ENCODE peak calls at places on chromosomes 5 and 9, in six cellular contexts. R, M, I, Y, B and X are unnamed samples.

GRCh38 chr5:73066466-73066865 is 53.9 kb upstream of the TMEM171 start:
- DNase-seq in R (no peak), M (no peak), I (no peak), Y (no peak), B (no peak), X (no peak)

GRCh38 chr9:121634800-121635261 is 16.6 kb upstream of the DAB2IP start:
- DNase-seq in R (no peak), M (no peak), I (peak; percentile 34), Y (no peak), B (no peak), X (no peak)

GRCh38 chr9:99146574-99146973 is 41.7 kb downstream of the TGFBR1 start:
- DNase-seq in R (no peak), M (no peak), I (no peak), Y (no peak), B (no peak), X (no peak)

GRCh38 chr9:34125681-34126206 is 754 bp downstream of the DCAF12 start:
- DNase-seq in R (no peak), M (no peak), I (no peak), Y (peak; percentile 6), B (no peak), X (peak; percentile 67)

GRCh38 chr5:367358-368130 is 46.0 kb downstream of the AHRR start:
- DNase-seq in R (peak; percentile 22), M (no peak), I (no peak), Y (peak; percentile 0), B (no peak), X (no peak)

GRCh38 chr9:4297795-4298254 is 2.0 kb downstream of the GLIS3 start:
- DNase-seq in R (peak; percentile 82), M (peak; percentile 34), I (peak; percentile 77), Y (peak; percentile 76), B (no peak), X (peak; percentile 10)

GRCh38 chr9:16726718-16727451 is 143.6 kb downstream of the BNC2 start:
- DNase-seq in R (peak; percentile 50), M (no peak), I (peak; percentile 90), Y (peak; percentile 61), B (no peak), X (no peak)

GRCh38 chr9:22141906-22142305 is 132.8 kb upstream of the CDKN2B start:
- DNase-seq in R (no peak), M (no peak), I (peak; percentile 39), Y (peak; percentile 7), B (no peak), X (no peak)

GRCh38 chr9:13900449-13900848 is 413.5 kb downstream of the NFIB start:
- DNase-seq in R (no peak), M (no peak), I (no peak), Y (no peak), B (no peak), X (no peak)

GRCh38 chr9:130116346-130116745 is 55.9 kb upstream of the NCS1 start:
- DNase-seq in R (no peak), M (no peak), I (no peak), Y (no peak), B (no peak), X (no peak)

GRCh38 chr9:127877566-127877998 is at the start of gene AK1:
- DNase-seq in R (peak; percentile 87), M (no peak), I (peak; percentile 84), Y (peak; percentile 80), B (no peak), X (peak; percentile 62)
- TF ChIP-seq POLR2A in R (peak; percentile 59), M (no peak), I (peak; percentile 28), Y (peak; percentile 54), B (no peak), X (peak; percentile 39)

GRCh38 chr5:138538943-138539627 is 4.0 kb downstream of the ETF1 start:
- DNase-seq in R (no peak), M (no peak), I (no peak), Y (no peak), B (no peak), X (peak; percentile 87)
- TF ChIP-seq POLR2A in R (no peak), M (no peak), I (no peak), Y (no peak), B (no peak), X (no peak)

GRCh38 chr5:110225949-110226348 is 500.5 kb downstream of the TMEM232 start:
- DNase-seq in R (no peak), M (no peak), I (no peak), Y (no peak), B (no peak), X (no peak)

GRCh38 chr5:110219769-110220168 is 506.7 kb downstream of the TMEM232 start:
- DNase-seq in R (no peak), M (no peak), I (no peak), Y (no peak), B (no peak), X (no peak)

GRCh38 chr5:110221036-110221435 is 505.4 kb downstream of the TMEM232 start:
- DNase-seq in R (no peak), M (no peak), I (no peak), Y (no peak), B (no peak), X (no peak)

GRCh38 chr5:110218994-110219393 is 507.5 kb downstream of the TMEM232 start:
- DNase-seq in R (no peak), M (no peak), I (no peak), Y (no peak), B (no peak), X (no peak)

DNA sequence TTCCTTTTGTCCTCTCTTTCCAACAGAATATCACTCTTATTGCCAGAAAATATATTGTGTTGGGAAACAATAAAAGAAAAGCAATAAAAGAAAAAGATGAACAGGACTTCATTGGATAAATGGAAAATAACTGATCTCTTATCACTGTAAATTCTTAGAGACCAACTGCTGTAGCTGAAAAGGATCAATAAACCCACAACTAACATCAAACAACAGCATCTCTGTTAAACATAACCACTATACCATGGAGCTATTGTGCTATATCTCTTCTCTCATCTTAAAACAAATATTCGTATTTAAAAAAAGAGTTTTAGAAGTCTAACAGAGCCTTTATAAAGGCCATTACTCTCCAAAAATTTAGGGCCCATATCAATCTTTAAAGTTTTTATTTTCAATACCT is 502.4 kb downstream of the TMEM232 start:
- DNase-seq in R (no peak), M (no peak), I (no peak), Y (no peak), B (no peak), X (no peak)
- TF ChIP-seq POLR2A in R (no peak), M (no peak), I (no peak), Y (no peak), B (no peak), X (no peak)

DNA sequence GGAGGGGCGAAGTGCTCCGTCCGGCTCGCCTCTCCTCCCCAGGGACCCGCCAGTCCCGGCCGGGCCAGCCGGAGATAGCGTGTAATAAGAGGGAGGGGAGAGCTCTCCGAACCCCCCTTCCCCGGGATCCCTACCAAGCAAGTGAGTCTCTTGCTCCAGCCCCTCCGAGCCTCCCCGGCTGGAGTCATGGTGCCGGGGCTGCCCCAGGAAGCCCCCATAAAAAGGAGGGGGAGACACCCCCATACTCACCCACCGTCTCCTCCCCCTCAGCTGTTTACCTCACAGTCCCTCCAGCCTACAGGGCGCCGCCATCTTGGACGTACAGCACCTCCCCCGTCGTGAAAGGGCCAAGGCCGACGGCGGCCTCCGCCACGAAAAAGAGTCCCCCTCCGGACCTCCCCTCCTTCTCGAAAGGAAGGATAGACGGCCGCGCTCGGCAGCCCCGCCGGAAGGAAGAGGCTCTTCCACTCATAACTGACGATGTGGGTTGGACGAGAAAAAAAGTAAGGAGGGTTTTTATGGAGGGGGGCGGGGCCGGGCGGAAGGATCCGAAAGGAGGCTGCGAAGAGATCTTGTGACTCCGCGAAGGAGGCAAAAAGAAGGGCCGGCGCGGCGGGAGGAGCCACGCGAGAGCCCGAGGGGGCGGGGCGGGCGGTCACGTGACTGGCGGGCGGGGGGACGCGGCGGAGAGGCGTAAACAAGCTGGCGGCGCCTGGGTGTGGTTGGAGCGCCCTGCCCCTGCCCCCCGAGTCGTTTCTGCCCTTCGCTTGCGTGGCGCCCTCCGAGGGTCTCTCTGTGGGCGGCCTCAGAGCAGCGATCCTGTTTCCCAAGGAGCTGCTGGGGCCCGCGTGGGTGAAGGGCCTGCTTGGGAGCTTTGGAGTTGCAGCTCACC is at the start of gene TSC1:
- DNase-seq in R (peak; percentile 98), M (peak; percentile 90), I (peak; percentile 98), Y (peak; percentile 97), B (peak; percentile 90), X (peak; percentile 98)
- TF ChIP-seq POLR2A in R (peak; percentile 43), M (peak; percentile 83), I (peak; percentile 58), Y (peak; percentile 81), B (peak; percentile 39), X (peak; percentile 70)

GRCh38 chr5:141850786-141851185 is 27.4 kb downstream of the PCDH1 start:
- DNase-seq in R (no peak), M (no peak), I (no peak), Y (no peak), B (no peak), X (no peak)

GRCh38 chr5:141848771-141849370 is 29.3 kb downstream of the PCDH1 start:
- DNase-seq in R (no peak), M (no peak), I (no peak), Y (peak; percentile 83), B (no peak), X (no peak)

GRCh38 chr5:141851195-141851874 is 26.9 kb downstream of the PCDH1 start:
- DNase-seq in R (no peak), M (no peak), I (no peak), Y (no peak), B (no peak), X (no peak)

GRCh38 chr5:141850183-141850768 is 27.9 kb downstream of the PCDH1 start:
- DNase-seq in R (peak; percentile 59), M (peak; percentile 47), I (peak; percentile 37), Y (peak; percentile 58), B (peak; percentile 7), X (no peak)

DNA sequence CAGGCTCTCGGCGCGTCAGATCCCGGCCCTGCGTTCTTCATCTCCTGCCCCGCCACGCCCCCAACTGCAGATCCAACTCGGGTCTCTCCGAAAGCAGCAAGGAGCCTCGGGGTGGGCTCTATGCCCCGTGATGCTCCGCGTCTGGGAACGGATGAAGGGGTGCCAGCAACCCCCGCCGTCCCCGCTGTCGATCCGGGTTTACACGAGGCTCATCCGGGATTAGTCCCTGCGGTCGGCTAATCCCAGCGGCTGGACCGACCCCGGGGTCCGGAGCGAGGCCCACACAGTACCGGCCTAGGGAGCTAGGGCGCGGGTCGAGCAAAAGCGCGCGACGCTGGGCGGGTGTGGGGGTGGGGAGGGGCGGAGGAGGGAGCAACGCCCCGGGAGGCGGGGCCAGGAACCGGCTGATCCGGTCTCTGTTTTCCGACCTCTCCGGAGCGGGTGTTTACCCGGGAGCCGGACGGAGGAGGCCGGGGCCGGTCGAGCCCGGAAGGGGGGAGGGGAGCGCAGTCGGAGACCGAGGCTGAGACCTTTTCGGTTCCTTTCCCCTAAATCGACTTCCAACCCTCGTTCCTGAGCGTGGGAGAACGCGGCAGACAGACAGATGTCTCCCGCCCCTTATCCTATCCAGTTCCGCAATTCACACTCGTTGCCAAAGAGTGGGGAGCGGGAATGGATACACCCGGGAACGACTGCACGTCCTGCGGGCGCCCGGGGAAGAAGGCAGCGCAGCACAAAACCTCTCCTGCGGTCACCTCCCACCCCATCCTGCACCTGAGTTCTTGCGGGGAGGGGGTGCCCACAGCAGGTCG is 28.6 kb downstream of the PCDH1 start:
- DNase-seq in R (peak; percentile 94), M (peak; percentile 87), I (peak; percentile 77), Y (peak; percentile 95), B (peak; percentile 31), X (peak; percentile 68)
- TF ChIP-seq POLR2A in R (peak; percentile 89), M (no peak), I (peak; percentile 48), Y (peak; percentile 94), B (peak; percentile 78), X (peak; percentile 80)

GRCh38 chr9:78296893-78297671 is at the start of gene PSAT1:
- DNase-seq in R (peak; percentile 96), M (peak; percentile 96), I (peak; percentile 81), Y (peak; percentile 95), B (peak; percentile 30), X (peak; percentile 96)
- TF ChIP-seq POLR2A in R (peak; percentile 76), M (no peak), I (no peak), Y (peak; percentile 79), B (peak; percentile 0), X (peak; percentile 73)